ENCODE peak calls at places on chromosomes 6 and 20, in five cellular contexts. F is HEK293T, N is GM12878, Q is H1, A is NT2/D1. G is an unnamed sample.

GRCh38 chr6:145688493-145688905 is 46.8 kb downstream of the EPM2A start:
- DNase-seq in A (no peak), Q (no peak), F (no peak), N (no peak), G (no peak)

GRCh38 chr6:161549977-161550655 is 276.3 kb upstream of the AGPAT4 start:
- DNase-seq in F (peak; percentile 45), A (no peak), N (no peak), Q (no peak), G (peak; percentile 30)

GRCh38 chr20:290081-290831 is at the start of gene C20orf96:
- DNase-seq in F (peak; percentile 95), N (peak; percentile 87), A (peak; percentile 91), Q (peak; percentile 97), G (peak; percentile 91)

GRCh38 chr6:76490456-76490855 is 418.0 kb upstream of the IMPG1 start:
- DNase-seq in N (no peak), F (no peak), A (no peak), Q (no peak), G (no peak)

GRCh38 chr6:110422444-110422822 is 7.1 kb upstream of the DDO start:
- DNase-seq in Q (no peak), F (no peak), A (no peak), N (no peak), G (no peak)

GRCh38 chr6:3176562-3177355 is 19.4 kb upstream of the TUBB2A start:
- DNase-seq in F (peak; percentile 29), N (no peak), Q (no peak), A (no peak), G (peak; percentile 68)

GRCh38 chr20:46990017-46990810 is 95.6 kb downstream of the EYA2 start:
- DNase-seq in Q (no peak), F (no peak), A (no peak), N (no peak), G (no peak)

GRCh38 chr20:22836211-22836610 is 198.9 kb upstream of the SSTR4 start:
- DNase-seq in F (no peak), A (no peak), Q (no peak), N (no peak), G (no peak)

GRCh38 chr6:10720229-10720959 is 2.5 kb upstream of the TMEM14C start:
- DNase-seq in A (no peak), Q (no peak), F (no peak), N (no peak), G (peak; percentile 24)

GRCh38 chr6:150231456-150231855 is 88.6 kb downstream of the PPP1R14C start:
- DNase-seq in N (no peak), F (no peak), Q (no peak), A (no peak), G (no peak)

GRCh38 chr6:60668428-60668827 is 1617.6 kb downstream of the KHDRBS2 start:
- DNase-seq in N (no peak), A (no peak), Q (no peak), F (no peak), G (no peak)
- TF ChIP-seq SUZ12 in N (no peak), A (no peak), Q (no peak), F (no peak), G (no peak)

DNA sequence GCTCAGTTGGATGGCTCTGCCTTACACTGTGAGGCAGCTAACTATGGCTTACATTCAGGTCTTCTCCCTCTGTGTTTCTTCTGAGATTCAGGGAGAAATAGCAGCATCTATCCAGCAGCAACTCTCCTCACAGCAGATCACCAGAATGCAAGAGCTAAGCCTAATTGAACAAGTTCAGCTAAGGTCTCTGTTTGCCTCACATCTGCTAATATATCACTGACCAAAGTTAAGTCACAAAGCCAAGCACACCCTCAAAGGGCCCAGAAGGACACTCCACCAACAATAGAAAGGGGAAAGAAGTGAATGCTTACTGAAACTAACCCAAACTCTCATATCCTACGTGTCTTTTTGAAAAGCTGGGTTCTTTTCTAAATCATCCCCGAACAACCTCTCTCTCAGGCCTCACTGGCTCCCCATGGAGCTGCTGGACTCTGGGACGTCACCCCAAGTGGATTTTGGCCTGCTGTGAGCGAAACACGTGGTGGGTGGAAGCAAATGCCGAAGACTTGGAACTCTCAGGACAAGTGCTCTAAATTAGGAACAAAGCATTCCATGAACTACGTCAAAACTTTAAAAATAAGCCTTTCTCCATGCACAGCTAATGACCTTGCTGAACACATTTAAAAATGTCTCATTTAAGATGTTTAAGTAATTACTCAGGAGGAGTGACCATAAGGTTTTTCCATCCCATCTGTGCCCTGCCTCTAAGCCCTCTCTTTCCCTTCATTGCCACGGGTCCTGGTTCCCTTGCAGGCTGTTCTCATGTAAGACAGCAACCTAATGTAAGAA is 167.5 kb upstream of the PLCB4 start:
- DNase-seq in N (no peak), F (no peak), Q (no peak), A (no peak), G (no peak)
- TF ChIP-seq SUZ12 in N (no peak), F (no peak), Q (no peak), A (no peak), G (no peak)

DNA sequence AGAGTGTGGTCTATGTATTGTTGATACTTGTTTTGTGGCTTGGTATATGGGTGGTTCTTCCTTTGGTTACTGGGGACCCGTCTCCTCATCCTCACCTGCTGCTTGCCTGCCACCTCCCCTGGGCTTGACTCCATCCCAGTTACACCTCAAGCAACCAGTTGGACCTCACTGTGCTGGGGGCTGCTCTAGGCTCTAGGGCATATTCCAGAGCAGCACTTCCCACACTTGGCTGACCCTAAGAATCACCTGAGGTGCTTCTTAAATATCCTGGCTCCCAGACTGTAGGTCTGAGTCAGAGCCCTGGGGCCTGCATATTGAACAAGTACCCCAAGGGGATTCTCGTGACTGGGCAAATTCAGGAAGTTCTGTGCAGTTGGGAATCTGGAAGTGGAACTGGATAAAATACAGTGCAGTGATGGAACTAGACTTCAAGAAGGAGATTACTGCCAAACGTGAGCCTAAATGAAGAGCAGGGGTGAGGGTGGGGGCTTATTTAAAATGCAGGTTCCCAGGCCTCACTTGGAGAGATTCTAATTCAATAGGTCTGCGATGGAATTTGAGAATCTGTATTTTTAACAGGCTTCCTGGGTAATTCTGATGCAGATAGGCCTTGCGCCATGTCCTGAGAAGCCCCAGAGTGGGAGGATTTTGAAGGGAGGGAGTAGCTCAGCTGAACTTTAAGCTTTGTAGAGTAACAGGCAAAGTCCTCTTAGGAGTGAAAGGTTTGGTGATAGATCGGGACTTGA is 7.6 kb downstream of the SPATS1 start:
- DNase-seq in F (no peak), N (no peak), Q (no peak), A (no peak), G (peak; percentile 17)
- TF ChIP-seq SUZ12 in F (no peak), N (no peak), Q (no peak), A (no peak), G (no peak)

GRCh38 chr20:1833728-1834726 is 61.2 kb upstream of the SIRPA start:
- DNase-seq in N (no peak), F (no peak), Q (no peak), A (no peak), G (no peak)
- TF ChIP-seq SUZ12 in N (no peak), F (no peak), Q (no peak), A (no peak), G (no peak)

DNA sequence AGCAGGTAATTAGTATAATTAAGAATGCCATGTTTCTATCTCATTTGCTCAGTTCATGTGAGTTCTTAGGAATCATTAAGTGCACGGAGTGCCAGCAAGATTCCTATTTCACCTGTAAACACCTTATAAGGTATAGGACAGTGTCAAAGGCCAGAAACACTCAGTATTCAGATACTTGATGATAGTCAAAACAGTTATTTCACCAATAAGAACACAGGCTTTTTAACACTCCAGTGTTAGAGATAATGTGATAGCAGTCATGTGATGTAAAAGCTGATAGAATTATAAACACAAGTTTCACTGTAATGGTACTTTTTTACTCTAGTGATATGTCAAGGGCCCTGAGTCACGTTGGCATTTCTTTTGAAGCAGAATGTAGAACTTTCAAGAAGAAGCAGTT is at the start of gene GPRC6A:
- DNase-seq in A (no peak), Q (no peak), N (no peak), F (no peak), G (no peak)
- TF ChIP-seq SUZ12 in A (no peak), Q (no peak), N (no peak), F (no peak), G (no peak)

DNA sequence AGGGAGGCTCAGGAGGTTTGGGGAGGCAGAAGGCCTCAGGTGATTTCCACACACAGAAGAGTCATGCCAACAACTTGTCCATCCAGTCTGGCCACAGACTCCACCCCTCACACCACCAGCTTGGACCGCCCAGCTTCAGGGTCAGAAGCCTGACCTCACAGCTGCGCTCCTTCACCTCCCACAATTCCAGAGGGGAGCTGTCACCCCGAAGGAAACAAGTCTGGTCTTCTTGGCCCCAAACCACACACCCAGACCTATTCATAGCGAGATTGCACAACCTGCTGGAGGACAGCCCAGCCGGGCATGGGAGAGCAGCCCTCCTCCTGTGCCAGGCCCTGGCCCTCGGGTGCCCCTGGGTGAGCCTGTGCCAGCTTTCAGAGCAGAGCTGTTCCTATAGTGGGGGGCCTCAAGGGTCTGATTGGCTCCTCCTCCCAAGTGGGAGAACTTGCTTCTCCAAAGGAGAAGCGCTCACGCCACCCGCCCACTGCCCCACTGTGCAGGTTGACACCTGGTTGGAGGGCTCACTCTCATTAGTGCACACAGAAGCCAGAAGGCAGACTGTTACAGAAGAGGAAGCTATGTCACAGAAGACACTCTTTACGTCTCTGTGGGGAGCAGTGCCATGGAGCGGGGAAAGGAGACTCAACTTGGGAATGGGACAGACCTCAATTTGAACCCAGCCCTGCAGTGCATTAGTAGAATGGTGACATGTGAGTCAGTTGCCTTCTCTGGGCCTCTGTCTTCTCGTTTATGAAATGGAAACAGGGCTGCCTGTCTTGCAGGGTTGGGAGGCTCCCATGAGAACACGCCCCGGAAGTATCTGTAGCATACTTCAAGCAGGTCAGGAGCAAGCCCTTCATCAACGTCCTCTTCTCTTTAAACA is 128.8 kb downstream of the FOXO3 start:
- DNase-seq in Q (no peak), N (no peak), A (no peak), F (no peak), G (no peak)
- TF ChIP-seq SUZ12 in Q (no peak), N (no peak), A (no peak), F (no peak), G (no peak)

GRCh38 chr20:6492396-6493055 is 275.0 kb upstream of the BMP2 start:
- DNase-seq in N (no peak), A (peak; percentile 39), Q (no peak), F (no peak), G (no peak)
- TF ChIP-seq SUZ12 in N (no peak), A (no peak), Q (no peak), F (no peak), G (no peak)